ENCODE peak calls at places on chromosomes 16 and 17, in six cellular contexts. E is left lung, D is astrocyte of the cerebellum, W is fibroblast of lung, U is testis, H is heart left ventricle. S is an unnamed sample.

GRCh38 chr17:67020293-67020766 is 24.0 kb upstream of the CACNG1 start:
- DNase-seq in U (peak), D (no peak), W (no peak), H (no peak), E (no peak), S (no peak)

GRCh38 chr17:75501378-75502071 is 13.8 kb downstream of the CASKIN2 start:
- DNase-seq in H (no peak), E (peak), U (peak), W (no peak), D (no peak), S (no peak)

GRCh38 chr17:17750881-17751280 is 69.6 kb downstream of the RAI1 start:
- DNase-seq in H (no peak), E (no peak), W (no peak), U (no peak), D (no peak), S (no peak)

GRCh38 chr17:16945513-16946201 is 26.3 kb downstream of the TNFRSF13B start:
- DNase-seq in H (no peak), D (no peak), U (peak), E (no peak), W (no peak), S (peak)

GRCh38 chr16:78490431-78490830 is 391.0 kb downstream of the WWOX start:
- DNase-seq in E (no peak), W (no peak), H (no peak), D (no peak), U (no peak), S (no peak)

GRCh38 chr16:85891776-85892166 is 7.2 kb upstream of the IRF8 start:
- DNase-seq in U (no peak), D (no peak), H (no peak), W (no peak), E (no peak), S (no peak)

GRCh38 chr16:84075376-84075775 is 32.8 kb upstream of the SLC38A8 start:
- DNase-seq in U (no peak), W (no peak), E (no peak), D (no peak), H (no peak), S (no peak)

GRCh38 chr17:30559656-30560055 is 82.4 kb downstream of the GOSR1 start:
- DNase-seq in U (no peak), H (no peak), E (no peak), D (no peak), W (no peak), S (peak)

GRCh38 chr17:69819316-69820087 is 255.5 kb upstream of the KCNJ16 start:
- DNase-seq in W (peak), E (no peak), H (no peak), U (no peak), D (peak), S (no peak)

GRCh38 chr16:67644038-67644437 is 906 bp upstream of the CARMIL2 start:
- DNase-seq in H (no peak), E (no peak), U (no peak), D (no peak), W (no peak), S (no peak)

GRCh38 chr16:11328172-11329079 is 16.8 kb upstream of the RMI2 start:
- DNase-seq in W (peak), U (peak), H (peak), E (no peak), D (peak), S (peak)

GRCh38 chr17:58338907-58339774 is 10.5 kb upstream of the TSPOAP1 start:
- DNase-seq in E (peak), H (peak), D (no peak), U (no peak), W (peak), S (no peak)

GRCh38 chr16:17475104-17475503 is 4.3 kb upstream of the XYLT1 start:
- DNase-seq in E (no peak), D (no peak), W (no peak), H (no peak), U (no peak), S (no peak)

GRCh38 chr16:8407351-8407750 is 183.0 kb downstream of the TMEM114 start:
- DNase-seq in H (no peak), E (no peak), U (no peak), D (no peak), W (no peak), S (no peak)

GRCh38 chr17:42928714-42929496 is 28.3 kb downstream of the G6PC1 start:
- DNase-seq in D (peak), U (peak), H (peak), W (peak), E (no peak), S (peak)

GRCh38 chr17:81566461-81567126 is 14.4 kb upstream of the FAAP100 start:
- DNase-seq in U (peak), D (peak), E (peak), H (peak), W (peak), S (peak)

GRCh38 chr16:66798162-66798561 is 3.2 kb downstream of the TERB1 start:
- DNase-seq in D (no peak), U (no peak), H (no peak), W (peak), E (no peak), S (no peak)

GRCh38 chr16:14334366-14335105 is 263.4 kb downstream of the MRTFB start:
- DNase-seq in H (no peak), U (no peak), D (no peak), E (no peak), W (no peak), S (no peak)

GRCh38 chr16:3662601-3663000 is 8.1 kb downstream of the DNASE1 start:
- DNase-seq in H (no peak), E (peak), W (no peak), D (no peak), U (no peak), S (no peak)

DNA sequence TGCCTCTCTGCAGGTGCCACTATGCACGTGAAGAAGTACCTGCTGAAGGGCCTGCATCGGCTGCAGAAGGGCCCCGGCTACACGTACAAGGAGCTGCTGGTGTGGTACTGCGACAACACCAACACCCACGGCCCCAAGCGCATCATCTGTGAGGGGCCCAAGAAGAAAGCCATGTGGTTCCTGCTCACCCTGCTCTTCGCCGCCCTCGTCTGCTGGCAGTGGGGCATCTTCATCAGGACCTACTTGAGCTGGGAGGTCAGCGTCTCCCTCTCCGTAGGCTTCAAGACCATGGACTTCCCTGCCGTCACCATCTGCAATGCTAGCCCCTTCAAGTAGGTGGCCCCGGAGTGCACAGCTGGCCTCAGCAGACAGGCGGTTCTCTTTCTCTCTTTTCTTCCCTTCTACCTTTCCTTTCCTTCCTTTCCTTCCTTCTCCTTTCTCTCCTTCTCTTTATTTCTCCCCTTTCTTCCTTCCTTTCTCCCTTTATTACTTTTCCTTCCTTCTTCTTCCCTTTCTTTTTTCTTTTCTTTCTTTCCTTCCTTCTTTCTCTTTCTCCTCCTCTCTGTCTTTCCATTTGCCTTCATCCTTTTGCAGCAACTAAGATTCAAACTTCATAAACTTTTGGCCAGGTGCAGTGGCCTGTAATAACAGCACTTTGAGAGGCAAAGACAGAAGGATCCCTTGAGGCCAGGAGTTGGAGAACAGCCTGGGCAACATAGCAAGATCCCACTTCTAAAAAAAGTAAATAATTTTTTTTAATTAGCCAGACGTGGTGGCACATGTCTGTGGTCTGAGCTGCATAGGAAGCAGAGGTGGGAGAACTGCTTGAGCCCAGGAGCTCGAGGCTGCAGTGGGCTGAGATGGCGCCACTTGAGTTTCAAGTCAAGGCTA is 46.7 kb downstream of the SCNN1B start:
- DNase-seq in H (no peak), E (no peak), D (no peak), U (no peak), W (no peak), S (no peak)
- TF ChIP-seq CTCF in H (no peak), E (no peak), D (peak), U (no peak), W (peak), S (no peak)

GRCh38 chr17:39018267-39019134 is 51.3 kb upstream of the FBXO47 start:
- DNase-seq in U (no peak), D (no peak), W (no peak), H (no peak), E (no peak), S (no peak)
- H3K4me3 ChIP-seq in U (no peak), D (no peak), W (no peak), H (no peak), E (no peak), S (no peak)

GRCh38 chr16:71626018-71626857 is at the start of gene MARVELD3:
- DNase-seq in H (no peak), E (peak), U (peak), D (no peak), W (no peak), S (peak)

GRCh38 chr16:71628810-71629209 is 2.8 kb downstream of the MARVELD3 start:
- DNase-seq in H (no peak), W (peak), U (no peak), E (no peak), D (peak), S (no peak)

GRCh38 chr16:71626858-71627213 is 852 bp downstream of the MARVELD3 start:
- DNase-seq in W (no peak), H (no peak), E (peak), U (no peak), D (no peak), S (peak)

GRCh38 chr16:71629617-71630016 is 3.6 kb downstream of the MARVELD3 start:
- DNase-seq in E (no peak), U (no peak), D (no peak), W (no peak), H (no peak), S (no peak)

DNA sequence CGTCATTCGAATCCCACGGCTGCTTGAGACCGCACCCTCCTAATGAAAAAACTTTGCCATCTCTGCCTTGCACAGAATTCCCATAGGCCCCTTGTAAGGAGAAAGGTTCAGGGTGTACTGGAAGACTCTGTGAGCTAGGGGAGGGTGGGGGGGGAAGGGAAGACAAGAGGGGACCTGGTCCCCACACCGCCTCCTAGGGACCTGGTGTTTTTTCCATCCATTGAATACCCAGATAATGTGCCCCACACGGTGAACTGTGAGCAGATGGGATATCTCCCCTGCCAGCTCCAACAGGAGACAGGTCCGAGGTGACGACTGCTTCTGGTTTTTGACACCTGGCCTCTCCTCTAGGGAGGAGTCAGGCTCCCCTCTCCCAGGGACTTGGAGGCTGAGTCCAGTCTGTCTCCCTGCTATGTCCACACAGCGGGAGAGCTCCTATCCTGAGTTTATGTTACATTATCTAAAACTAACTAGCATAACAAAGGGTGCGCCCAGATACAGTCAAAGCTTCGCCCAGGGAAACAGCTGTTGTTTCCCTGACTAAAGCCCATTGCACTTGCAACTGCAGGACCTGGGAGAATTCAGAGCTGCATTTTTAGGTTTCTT is 1.8 kb downstream of the MARVELD3 start:
- DNase-seq in E (no peak), H (no peak), W (no peak), U (no peak), D (no peak), S (no peak)
- TF ChIP-seq CTCF in E (no peak), H (no peak), W (no peak), U (no peak), D (no peak), S (no peak)

GRCh38 chr17:78172284-78173024 is 4.1 kb downstream of the SYNGR2 start:
- DNase-seq in W (no peak), H (peak), E (peak), U (peak), D (no peak), S (peak)
- H3K4me3 ChIP-seq in W (no peak), H (no peak), E (peak), U (no peak), D (no peak), S (peak)

GRCh38 chr17:76781056-76781982 is 43.4 kb downstream of the MFSD11 start:
- DNase-seq in U (no peak), W (no peak), E (no peak), D (no peak), H (no peak), S (no peak)
- TF ChIP-seq CTCF in U (no peak), W (no peak), E (no peak), D (no peak), H (no peak), S (no peak)

S was measured in stomach.